ENCODE peak calls at places on chromosome 22, in five cellular contexts. Z is uterus, V is left ventricle myocardium inferior, B is Peyer's patch, T is aorta. L is an unnamed sample.

GRCh38 chr22:24096401-24097115 is 84.7 kb upstream of the SUSD2 start:
- DNase-seq in Z (no peak), V (no peak), B (peak; percentile 42), T (peak; percentile 65), L (no peak)

GRCh38 chr22:27068121-27068520 is 410.7 kb downstream of the MIAT start:
- DNase-seq in Z (no peak), V (no peak), B (no peak), T (no peak), L (no peak)

GRCh38 chr22:47295226-47295901 is 532.9 kb downstream of the TBC1D22A start:
- DNase-seq in Z (peak; percentile 1), V (no peak), B (peak; percentile 29), T (no peak), L (no peak)

GRCh38 chr22:39814899-39815298 is 78.7 kb downstream of the ENTHD1 start:
- DNase-seq in Z (no peak), V (no peak), B (no peak), T (no peak), L (no peak)

GRCh38 chr22:33697640-33698039 is 222.6 kb downstream of the LARGE1 start:
- DNase-seq in Z (no peak), V (no peak), B (no peak), T (no peak), L (no peak)

GRCh38 chr22:26667140-26667539 is 9.8 kb downstream of the MIAT start:
- DNase-seq in Z (no peak), V (no peak), B (no peak), T (no peak), L (no peak)

GRCh38 chr22:32745251-32745995 is 56.1 kb upstream of the TIMP3 start:
- DNase-seq in Z (peak; percentile 59), V (peak; percentile 74), B (no peak), T (no peak), L (peak; percentile 74)

GRCh38 chr22:39498802-39499201 is 3.3 kb upstream of the MIEF1 start:
- DNase-seq in Z (no peak), V (no peak), B (no peak), T (no peak), L (no peak)

GRCh38 chr22:38864361-38865191 is 7.4 kb downstream of the CBX6 start:
- DNase-seq in Z (peak; percentile 65), V (peak; percentile 62), B (peak; percentile 49), T (peak; percentile 87), L (peak; percentile 90)

GRCh38 chr22:17969732-17970131 is 54.6 kb downstream of the MICAL3 start:
- DNase-seq in Z (no peak), V (peak; percentile 51), B (no peak), T (no peak), L (peak; percentile 68)

GRCh38 chr22:38987171-38987895 is 5.2 kb downstream of the APOBEC3B start:
- DNase-seq in Z (no peak), V (no peak), B (no peak), T (peak; percentile 60), L (no peak)

GRCh38 chr22:25844601-25845000 is 102.6 kb downstream of the MYO18B start:
- DNase-seq in Z (no peak), V (no peak), B (no peak), T (no peak), L (no peak)

GRCh38 chr22:42202669-42203068 is 67.8 kb downstream of the TCF20 start:
- DNase-seq in Z (no peak), V (no peak), B (no peak), T (no peak), L (no peak)

GRCh38 chr22:39183991-39184585 is 31.6 kb upstream of the CBX7 start:
- DNase-seq in Z (no peak), V (no peak), B (no peak), T (peak; percentile 69), L (peak; percentile 88)

GRCh38 chr22:40593460-40594273 is 42.9 kb downstream of the MRTFA start:
- DNase-seq in Z (no peak), V (no peak), B (no peak), T (no peak), L (no peak)

GRCh38 chr22:38397189-38398097 is 57.6 kb downstream of the KCNJ4 start:
- DNase-seq in Z (peak; percentile 41), V (peak; percentile 64), B (peak; percentile 56), T (peak; percentile 83), L (peak; percentile 74)

GRCh38 chr22:39297490-39298193 is 21.8 kb downstream of the RPL3 start:
- DNase-seq in Z (no peak), V (no peak), B (peak; percentile 65), T (no peak), L (peak; percentile 67)

GRCh38 chr22:38618682-38619081 is 37.5 kb downstream of the FAM227A start:
- DNase-seq in Z (no peak), V (no peak), B (no peak), T (no peak), L (no peak)

GRCh38 chr22:39176067-39176621 is 23.7 kb upstream of the CBX7 start:
- DNase-seq in Z (peak; percentile 78), V (peak; percentile 77), B (peak; percentile 56), T (peak; percentile 85), L (peak; percentile 92)

GRCh38 chr22:40627612-40628011 is 8.9 kb downstream of the MRTFA start:
- DNase-seq in Z (no peak), V (no peak), B (no peak), T (no peak), L (no peak)

GRCh38 chr22:20940178-20940790 is 23.1 kb downstream of the CRKL start:
- DNase-seq in Z (no peak), V (no peak), B (no peak), T (no peak), L (no peak)

GRCh38 chr22:47442821-47443220 is 680.4 kb downstream of the TBC1D22A start:
- DNase-seq in Z (no peak), V (no peak), B (no peak), T (peak; percentile 28), L (no peak)

GRCh38 chr22:48434868-48435250 is 1392.8 kb downstream of the BRD1 start:
- DNase-seq in Z (no peak), V (no peak), B (no peak), T (peak; percentile 38), L (no peak)

GRCh38 chr22:17201285-17201945 is 17.8 kb downstream of the ADA2 start:
- DNase-seq in Z (no peak), V (no peak), B (no peak), T (no peak), L (no peak)

GRCh38 chr22:40498454-40499186 is 128.2 kb downstream of the SGSM3 start:
- DNase-seq in Z (no peak), V (no peak), B (no peak), T (no peak), L (no peak)

GRCh38 chr22:32475428-32476010 is 908 bp downstream of the FBXO7 start:
- DNase-seq in Z (peak; percentile 34), V (peak; percentile 26), B (peak; percentile 53), T (peak; percentile 76), L (peak; percentile 66)

GRCh38 chr22:50705851-50706351 is 32.1 kb upstream of the ACR start:
- DNase-seq in Z (no peak), V (peak; percentile 13), B (no peak), T (peak; percentile 75), L (peak; percentile 11)

GRCh38 chr22:37647928-37648327 is 8.5 kb downstream of the SH3BP1 start:
- DNase-seq in Z (no peak), V (no peak), B (peak; percentile 90), T (no peak), L (no peak)

GRCh38 chr22:21775061-21775460 is 39.5 kb upstream of the YPEL1 start:
- DNase-seq in Z (peak; percentile 31), V (no peak), B (no peak), T (no peak), L (no peak)

GRCh38 chr22:39932918-39933649 is 27.1 kb upstream of the TMA7B start:
- DNase-seq in Z (no peak), V (no peak), B (no peak), T (no peak), L (no peak)

GRCh38 chr22:25745341-25746011 is 3.5 kb downstream of the MYO18B start:
- DNase-seq in Z (no peak), V (no peak), B (no peak), T (no peak), L (no peak)

GRCh38 chr22:30354644-30355043 is 2.0 kb downstream of the SF3A1 start:
- DNase-seq in Z (no peak), V (no peak), B (no peak), T (no peak), L (no peak)
- H3K4me1 ChIP-seq in Z (peaks cover 18% of the 10 kb centered on the region), V (peaks cover 73% of the 10 kb centered on the region), B (peaks cover 8% of the 10 kb centered on the region), T (no peaks in the 10 kb centered on the region), L (peaks cover 13% of the 10 kb centered on the region)

GRCh38 chr22:43228330-43228729 is 41.4 kb upstream of the TTLL12 start:
- DNase-seq in Z (no peak), V (no peak), B (no peak), T (no peak), L (no peak)
- H3K4me3 ChIP-seq in Z (no peak overlapping the region), V (no peak overlapping the region), B (no peak overlapping the region), T (no peak overlapping the region), L (no peak overlapping the region)

DNA sequence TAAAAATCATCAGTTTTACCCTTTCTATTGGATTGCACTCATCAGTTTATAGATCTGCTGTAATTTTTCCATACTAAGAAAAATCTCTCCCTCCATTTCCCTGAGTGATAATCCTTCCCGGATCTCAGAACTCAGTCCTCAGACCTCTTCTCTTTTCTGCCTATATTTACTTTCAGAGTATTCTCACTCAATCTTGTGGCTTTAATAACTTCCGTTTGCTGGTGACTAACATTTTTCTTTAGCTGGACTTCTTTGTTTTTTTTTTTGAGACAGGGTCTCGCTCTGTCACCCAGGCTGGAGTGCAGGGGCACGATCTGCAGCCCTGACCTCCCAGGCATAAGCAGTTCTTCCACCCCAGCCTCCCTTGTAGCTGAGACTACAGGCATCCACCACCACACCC is 10.4 kb downstream of the ATXN10 start:
- DNase-seq in Z (no peak), V (no peak), B (no peak), T (no peak), L (no peak)
- H3K4me1 ChIP-seq in Z (peaks cover 15% of the 10 kb centered on the region), V (peaks cover 81% of the 10 kb centered on the region), B (no peaks in the 10 kb centered on the region), T (peaks cover 11% of the 10 kb centered on the region), L (peaks cover 12% of the 10 kb centered on the region)

GRCh38 chr22:49519117-49519737 is 308.4 kb downstream of the BRD1 start:
- DNase-seq in Z (no peak), V (no peak), B (no peak), T (no peak), L (no peak)
- H3K4me3 ChIP-seq in Z (no peak overlapping the region), V (no peak overlapping the region), B (no peak overlapping the region), T (no peak overlapping the region), L (no peak overlapping the region)

GRCh38 chr22:19932367-19933206 is 9.0 kb upstream of the COMT start:
- DNase-seq in Z (no peak), V (no peak), B (no peak), T (peak; percentile 67), L (peak; percentile 66)
- H3K4me1 ChIP-seq in Z (no peaks in the 10 kb centered on the region), V (no peaks in the 10 kb centered on the region), B (no peaks in the 10 kb centered on the region), T (no peaks in the 10 kb centered on the region), L (peaks cover 2% of the 10 kb centered on the region)

GRCh38 chr22:44326549-44326881 is 13.8 kb upstream of the SHISAL1 start:
- DNase-seq in Z (no peak), V (no peak), B (no peak), T (no peak), L (no peak)
- H3K4me3 ChIP-seq in Z (peak overlapping the region; percentile 41), V (peak overlapping the region; percentile 67), B (no peak overlapping the region), T (peak overlapping the region; percentile 86), L (peak overlapping the region; percentile 75)

GRCh38 chr22:22923379-22923778 is 35.8 kb downstream of the IGLL5 start:
- DNase-seq in Z (no peak), V (no peak), B (no peak), T (no peak), L (no peak)
- H3K4me1 ChIP-seq in Z (no peaks in the 10 kb centered on the region), V (peaks cover 8% of the 10 kb centered on the region), B (peaks cover 3% of the 10 kb centered on the region), T (no peaks in the 10 kb centered on the region), L (no peaks in the 10 kb centered on the region)

GRCh38 chr22:44331881-44332714 is 19.3 kb upstream of the SHISAL1 start:
- DNase-seq in Z (no peak), V (peak; percentile 37), B (no peak), T (peak; percentile 85), L (no peak)
- H3K4me3 ChIP-seq in Z (peak overlapping the region; percentile 28), V (peak overlapping the region; percentile 50), B (no peak overlapping the region), T (peak overlapping the region; percentile 38), L (peak overlapping the region; percentile 64)